ENCODE peak calls at places on chromosomes 1 and 21, in six cellular contexts. Q is A673; O is HFFc6; B is nephron progenitor cell; N is AG04449; X is activated CD8-positive, alpha-beta T cell treated with anti-CD3 and anti-CD28 coated beads for 36 hours. R is an unnamed sample.

GRCh38 chr1:19042675-19043578 is 86.5 kb upstream of the IFFO2 start:
- DNase-seq in Q (no peak), O (no peak), B (no peak), N (no peak), X (peak), R (no peak)

GRCh38 chr1:54987830-54988705 is 7.6 kb downstream of the TMEM61 start:
- DNase-seq in Q (no peak), O (peak), B (no peak), N (peak), X (no peak), R (no peak)

GRCh38 chr1:108000620-108001105 is 35.7 kb upstream of the VAV3 start:
- DNase-seq in Q (peak), O (no peak), B (no peak), N (no peak), X (no peak), R (no peak)

GRCh38 chr1:108560430-108561144 is 687 bp downstream of the EEIG2 start:
- DNase-seq in Q (peak), O (peak), B (peak), N (no peak), X (peak), R (peak)

GRCh38 chr1:90826834-90827233 is 109.7 kb upstream of the BARHL2 start:
- DNase-seq in Q (no peak), O (no peak), B (no peak), N (no peak), X (no peak), R (no peak)

GRCh38 chr1:184691719-184692324 is 62.8 kb downstream of the EDEM3 start:
- DNase-seq in Q (peak), O (peak), B (peak), N (no peak), X (no peak), R (no peak)

GRCh38 chr1:207745285-207745684 is 6.6 kb upstream of the CD46 start:
- DNase-seq in Q (no peak), O (no peak), B (no peak), N (no peak), X (no peak), R (no peak)

GRCh38 chr1:54585181-54586066 is 37.4 kb downstream of the ACOT11 start:
- DNase-seq in Q (no peak), O (no peak), B (no peak), N (no peak), X (no peak), R (no peak)

GRCh38 chr1:1090424-1091343 is 16.6 kb upstream of the RNF223 start:
- DNase-seq in Q (no peak), O (no peak), B (no peak), N (no peak), X (no peak), R (no peak)

GRCh38 chr1:32920833-32921232 is 19.6 kb upstream of the TMEM54 start:
- DNase-seq in Q (no peak), O (no peak), B (no peak), N (no peak), X (no peak), R (no peak)

GRCh38 chr21:16420086-16420724 is 690.4 kb downstream of the USP25 start:
- DNase-seq in Q (peak), O (no peak), B (no peak), N (no peak), X (no peak), R (no peak)

GRCh38 chr1:58768971-58769808 is 14.7 kb downstream of the JUN start:
- DNase-seq in Q (peak), O (peak), B (peak), N (no peak), X (peak), R (no peak)

GRCh38 chr21:17775431-17776126 is 43.6 kb downstream of the C21orf91 start:
- DNase-seq in Q (no peak), O (no peak), B (no peak), N (no peak), X (peak), R (peak)

GRCh38 chr1:184299076-184299790 is 87.6 kb upstream of the C1orf21 start:
- DNase-seq in Q (peak), O (peak), B (no peak), N (peak), X (no peak), R (no peak)

GRCh38 chr1:236165238-236165981 is 23.1 kb downstream of the GPR137B start:
- DNase-seq in Q (no peak), O (no peak), B (no peak), N (no peak), X (no peak), R (no peak)

DNA sequence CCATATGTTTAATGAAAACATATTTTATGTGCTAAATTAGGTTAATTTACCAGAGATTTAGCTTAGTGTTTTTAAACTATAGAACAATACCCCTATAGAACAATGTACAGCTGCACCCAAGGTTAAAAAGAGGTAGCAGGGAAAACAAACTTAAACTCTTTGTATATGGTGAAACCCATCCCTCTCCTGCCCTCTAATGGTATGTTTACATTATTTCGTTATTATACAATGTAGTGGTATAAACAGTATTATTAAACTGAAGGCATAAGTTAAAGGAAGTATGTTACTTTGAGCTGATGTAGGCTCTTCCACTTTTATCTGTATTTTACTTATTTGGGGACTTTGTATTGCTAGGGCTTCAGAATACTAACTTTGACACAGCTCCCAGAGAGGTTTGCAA is 16.7 kb upstream of the ZYG11A start:
- DNase-seq in Q (peak), O (peak), B (no peak), N (no peak), X (no peak), R (no peak)
- TF ChIP-seq CTCF in Q (peak), O (peak), B (no peak), N (no peak), X (no peak), R (no peak)

DNA sequence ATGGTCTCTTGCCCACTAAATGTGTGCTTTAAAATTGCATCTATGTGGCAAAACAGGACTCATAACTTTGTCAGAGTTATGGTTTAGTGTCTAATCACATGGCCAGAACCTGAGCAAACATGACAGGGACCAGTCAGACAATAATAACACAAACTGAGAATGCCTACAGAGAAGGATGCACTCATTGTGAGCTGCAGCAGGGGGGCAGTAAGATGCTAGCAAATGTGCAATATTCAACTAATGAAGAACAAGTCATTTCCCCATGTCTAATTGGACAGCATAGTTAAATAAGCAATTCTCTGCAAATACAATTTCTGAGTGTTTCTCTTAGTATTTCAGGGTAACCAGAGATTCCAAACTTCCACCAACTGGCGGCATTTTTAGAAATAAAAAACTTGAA is 30.8 kb downstream of the SPAG17 start:
- DNase-seq in Q (peak), O (no peak), B (no peak), N (no peak), X (no peak), R (no peak)
- TF ChIP-seq CTCF in Q (peak), O (peak), B (peak), N (peak), X (no peak), R (no peak)

GRCh38 chr21:27397578-27397977 is 430.7 kb upstream of the ADAMTS5 start:
- DNase-seq in Q (no peak), O (no peak), B (no peak), N (no peak), X (no peak), R (no peak)
- TF ChIP-seq CTCF in Q (no peak), O (no peak), B (no peak), N (no peak), X (no peak), R (no peak)

DNA sequence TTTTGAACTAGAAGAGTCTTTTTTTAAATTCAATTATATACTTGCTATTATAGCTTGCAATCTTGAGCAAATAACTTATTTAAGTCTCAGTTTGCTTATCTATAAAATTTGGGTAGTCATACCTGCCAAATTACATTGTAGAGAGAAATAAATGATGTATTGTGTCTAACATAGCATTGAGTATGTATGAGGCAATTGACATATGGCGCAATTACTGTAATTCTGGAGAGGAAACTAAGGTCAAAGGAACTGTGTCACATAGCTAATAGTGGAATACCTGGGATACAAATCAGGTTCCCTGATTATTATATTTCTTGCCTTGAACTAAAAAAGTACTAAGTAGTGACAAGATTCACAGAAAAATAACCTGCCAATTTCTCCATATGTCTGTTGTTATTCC is 302.5 kb downstream of the PDE4B start:
- DNase-seq in Q (no peak), O (no peak), B (no peak), N (no peak), X (no peak), R (no peak)
- TF ChIP-seq CTCF in Q (no peak), O (no peak), B (no peak), N (no peak), X (no peak), R (no peak)

GRCh38 chr1:171122903-171123302 is 32.2 kb downstream of the FMO3 start:
- DNase-seq in Q (no peak), O (no peak), B (no peak), N (no peak), X (no peak), R (no peak)
- TF ChIP-seq CTCF in Q (no peak), O (no peak), B (no peak), N (no peak), X (no peak), R (no peak)

GRCh38 chr1:56509713-56510641 is 69.4 kb downstream of the PLPP3 start:
- DNase-seq in Q (no peak), O (no peak), B (peak), N (no peak), X (no peak), R (no peak)

GRCh38 chr1:56510642-56511021 is 68.7 kb downstream of the PLPP3 start:
- DNase-seq in Q (no peak), O (no peak), B (no peak), N (no peak), X (no peak), R (no peak)

GRCh38 chr1:56515898-56516538 is 63.3 kb downstream of the PLPP3 start:
- DNase-seq in Q (no peak), O (no peak), B (no peak), N (no peak), X (no peak), R (no peak)

GRCh38 chr1:56511323-56511722 is 68.0 kb downstream of the PLPP3 start:
- DNase-seq in Q (no peak), O (no peak), B (no peak), N (no peak), X (no peak), R (no peak)

DNA sequence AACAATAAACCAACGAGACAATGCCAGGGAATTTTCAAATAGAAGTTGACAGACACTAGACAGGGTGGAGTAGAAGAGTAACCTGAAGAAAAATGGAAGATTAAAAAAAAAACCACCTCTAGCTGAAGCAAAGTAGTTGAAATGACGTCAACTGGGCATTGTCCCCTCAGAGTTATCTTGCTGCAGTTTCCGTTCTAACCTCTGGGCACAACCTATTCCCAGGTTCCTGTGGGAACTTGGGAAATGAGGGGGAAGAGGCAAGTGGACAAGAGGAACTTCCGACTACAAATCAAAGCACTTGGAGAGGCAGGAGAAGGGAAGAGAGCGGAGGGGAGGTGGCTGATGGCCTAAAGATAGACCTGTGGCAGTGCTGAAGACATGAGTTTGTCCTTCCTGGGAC is 66.3 kb downstream of the PLPP3 start:
- DNase-seq in Q (no peak), O (no peak), B (no peak), N (no peak), X (no peak), R (no peak)
- TF ChIP-seq CTCF in Q (no peak), O (no peak), B (no peak), N (no peak), X (no peak), R (no peak)

GRCh38 chr21:29091032-29091431 is 17.6 kb upstream of the CCT8 start:
- DNase-seq in Q (no peak), O (peak), B (no peak), N (no peak), X (no peak), R (no peak)

GRCh38 chr21:29096619-29097018 is 23.2 kb upstream of the CCT8 start:
- DNase-seq in Q (no peak), O (no peak), B (no peak), N (no peak), X (no peak), R (no peak)

GRCh38 chr21:29098156-29098555 is 24.7 kb upstream of the CCT8 start:
- DNase-seq in Q (no peak), O (no peak), B (no peak), N (no peak), X (no peak), R (no peak)

GRCh38 chr21:29095203-29095602 is 21.8 kb upstream of the CCT8 start:
- DNase-seq in Q (no peak), O (no peak), B (peak), N (no peak), X (no peak), R (no peak)

DNA sequence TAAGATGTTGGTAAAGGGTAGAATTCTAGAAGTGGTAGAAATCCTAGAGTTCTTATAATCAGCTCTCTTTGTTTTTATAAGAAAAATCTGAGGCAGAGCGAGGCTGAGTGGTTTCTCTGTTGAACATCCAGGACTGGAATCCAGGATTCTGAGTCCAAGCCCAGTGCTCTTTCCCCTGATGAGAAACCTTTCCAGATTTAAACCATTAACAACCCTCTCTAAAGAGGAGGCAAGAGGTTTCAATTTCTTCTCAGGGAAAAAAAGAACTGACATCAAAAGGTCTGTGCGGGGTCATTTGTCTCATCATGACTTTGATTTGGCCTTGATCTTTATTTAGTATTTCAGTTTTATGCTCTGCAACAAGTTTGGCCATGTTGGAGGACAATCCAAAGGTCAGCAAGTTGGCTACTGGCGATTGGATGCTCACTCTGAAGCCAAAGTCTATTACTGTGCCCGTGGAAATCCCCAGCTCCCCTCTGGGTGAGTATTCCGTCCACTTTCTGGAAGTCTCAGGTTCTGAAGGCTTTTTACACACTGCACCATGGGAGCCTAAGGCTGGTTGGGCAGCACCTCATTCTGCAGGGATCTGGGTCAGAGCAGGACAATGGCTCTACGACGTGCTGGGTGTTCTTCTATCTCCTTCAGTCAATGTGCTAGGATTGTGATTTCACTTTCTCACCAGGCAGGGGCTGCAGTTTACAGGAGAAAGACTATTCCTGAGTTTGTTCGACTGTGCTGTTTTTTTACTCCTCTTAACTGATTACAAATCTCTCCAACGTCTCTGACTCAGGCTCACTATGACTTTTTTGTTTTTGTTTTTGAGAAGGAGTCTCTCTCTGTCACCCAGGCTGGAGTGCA is 18.9 kb upstream of the CCT8 start:
- DNase-seq in Q (no peak), O (peak), B (no peak), N (no peak), X (no peak), R (no peak)
- TF ChIP-seq CTCF in Q (peak), O (peak), B (no peak), N (peak), X (no peak), R (no peak)

DNA sequence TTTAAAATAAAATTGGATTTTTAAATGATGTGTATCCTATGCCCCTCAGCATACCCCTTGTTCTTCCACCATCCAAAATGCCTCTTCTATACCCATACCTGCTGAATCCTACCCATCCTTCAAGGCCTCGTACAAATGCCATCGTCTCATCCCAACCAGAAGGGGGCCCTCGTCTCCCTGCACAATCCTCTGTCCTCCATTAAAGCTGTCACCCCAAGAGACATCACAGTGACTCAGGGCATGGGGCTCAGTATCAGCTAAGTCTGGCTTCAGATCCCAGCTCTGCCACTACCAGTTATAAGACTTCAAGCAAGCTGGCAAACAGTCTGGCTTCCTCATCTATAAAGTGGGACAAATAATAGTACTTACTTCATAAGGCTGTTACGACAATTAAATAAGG is 23.8 kb downstream of the IGFN1 start:
- DNase-seq in Q (peak), O (no peak), B (no peak), N (no peak), X (peak), R (no peak)
- TF ChIP-seq CTCF in Q (peak), O (peak), B (no peak), N (peak), X (no peak), R (no peak)

DNA sequence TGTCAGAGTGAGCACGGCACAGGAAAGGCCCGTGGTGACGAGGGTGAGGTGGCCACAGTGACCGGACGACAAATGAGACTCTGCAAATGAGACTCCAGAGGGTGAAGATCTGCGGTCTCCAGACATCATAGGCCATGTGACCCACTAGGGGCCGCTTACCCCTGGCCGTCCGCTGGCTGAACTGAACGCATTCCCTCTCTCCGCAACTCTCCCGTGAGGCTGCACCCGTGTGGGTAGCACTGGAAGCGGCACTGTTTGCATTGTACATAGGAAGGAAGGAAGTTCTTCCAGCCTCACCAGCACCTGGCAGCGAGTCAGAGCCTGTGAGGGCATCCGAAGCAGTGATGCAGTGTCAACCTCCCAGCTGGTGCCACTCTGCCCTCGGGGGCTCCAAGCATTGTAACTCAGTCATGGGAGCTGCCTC is 23.6 kb upstream of the SPSB1 start:
- DNase-seq in Q (no peak), O (no peak), B (no peak), N (no peak), X (no peak), R (no peak)
- TF ChIP-seq CTCF in Q (no peak), O (no peak), B (no peak), N (no peak), X (no peak), R (no peak)

R was measured in activated B cell treated with CpG ODN at 0.5 μM for 24 hours.